ENCODE peak calls at places on chromosome 20, in ten cellular contexts. F is cardiac muscle cell, K is T-helper 9 cell, N is GM06990, J is HFFc6, H is foreskin fibroblast, T is activated gamma-delta T cell, R is omental fat pad, D is nucleus accumbens, G is fibroblast of the conjunctiva. C is an unnamed sample.

GRCh38 chr20:36408219-36408618 is 102.1 kb downstream of the DLGAP4 start:
- DNase-seq in F (no peak), K (no peak), N (no peak), J (no peak), H (peak; percentile 32), T (no peak), R (no peak), D (no peak), G (no peak), C (no peak)

GRCh38 chr20:58711266-58712051 is 18.9 kb downstream of the NPEPL1 start:
- DNase-seq in F (no peak), K (no peak), N (no peak), J (no peak), H (no peak), T (no peak), R (no peak), D (no peak), G (no peak), C (no peak)

GRCh38 chr20:61631770-61632169 is 379.7 kb downstream of the CDH4 start:
- DNase-seq in F (no peak), K (no peak), N (no peak), J (no peak), H (no peak), T (no peak), R (no peak), D (no peak), G (no peak), C (no peak)

GRCh38 chr20:58853976-58854637 is 1.6 kb downstream of the GNAS start:
- DNase-seq in F (no peak), K (no peak), N (no peak), J (no peak), H (no peak), T (no peak), R (no peak), D (no peak), G (no peak), C (no peak)

GRCh38 chr20:48841196-48841860 is 13.5 kb upstream of the PREX1 start:
- DNase-seq in F (no peak), K (no peak), N (no peak), J (no peak), H (no peak), T (no peak), R (no peak), D (no peak), G (no peak), C (no peak)

GRCh38 chr20:8132015-8132631 is at the start of gene PLCB1:
- DNase-seq in F (peak; percentile 90), K (peak; percentile 78), N (peak; percentile 80), J (peak; percentile 75), H (peak; percentile 84), T (peak; percentile 73), R (peak; percentile 49), D (peak; percentile 80), G (peak; percentile 68), C (peak; percentile 61)

GRCh38 chr20:33788351-33789049 is 22.6 kb upstream of the CHMP4B start:
- DNase-seq in F (no peak), K (no peak), N (no peak), J (no peak), H (no peak), T (no peak), R (no peak), D (no peak), G (no peak), C (no peak)

GRCh38 chr20:57048027-57048869 is 218.2 kb downstream of the BMP7 start:
- DNase-seq in F (peak; percentile 70), K (no peak), N (peak; percentile 21), J (peak; percentile 25), H (peak; percentile 63), T (no peak), R (no peak), D (no peak), G (no peak), C (no peak)

GRCh38 chr20:51160821-51161220 is 137.9 kb upstream of the KCNG1 start:
- DNase-seq in F (no peak), K (no peak), N (no peak), J (no peak), H (no peak), T (no peak), R (no peak), D (no peak), G (no peak), C (no peak)

GRCh38 chr20:2814587-2815051 is at the start of gene C20orf141:
- DNase-seq in F (no peak), K (no peak), N (no peak), J (peak; percentile 98), H (peak; percentile 99), T (no peak), R (peak; percentile 52), D (no peak), G (peak; percentile 98), C (peak; percentile 100)

GRCh38 chr20:14955396-14955795 is 618.0 kb upstream of the FLRT3 start:
- DNase-seq in F (no peak), K (no peak), N (no peak), J (no peak), H (no peak), T (no peak), R (no peak), D (no peak), G (no peak), C (no peak)

GRCh38 chr20:36092424-36093024 is 62.0 kb upstream of the EPB41L1 start:
- DNase-seq in F (peak; percentile 72), K (no peak), N (no peak), J (no peak), H (no peak), T (peak; percentile 13), R (no peak), D (no peak), G (no peak), C (no peak)

GRCh38 chr20:41508335-41508734 is 109.8 kb downstream of the CHD6 start:
- DNase-seq in F (no peak), K (no peak), N (no peak), J (no peak), H (no peak), T (no peak), R (no peak), D (no peak), G (no peak), C (no peak)

GRCh38 chr20:63065911-63066310 is 59.1 kb upstream of the BHLHE23 start:
- DNase-seq in F (no peak), K (no peak), N (no peak), J (no peak), H (no peak), T (no peak), R (no peak), D (no peak), G (no peak), C (no peak)

GRCh38 chr20:32215147-32215546 is 7.5 kb downstream of the POFUT1 start:
- DNase-seq in F (no peak), K (no peak), N (no peak), J (no peak), H (no peak), T (no peak), R (no peak), D (no peak), G (no peak), C (no peak)

GRCh38 chr20:18702736-18703135 is 110.8 kb upstream of the SCP2D1 start:
- DNase-seq in F (no peak), K (no peak), N (no peak), J (no peak), H (no peak), T (no peak), R (no peak), D (no peak), G (peak; percentile 6), C (no peak)